ENCODE peak calls at places on chromosomes 6 and 20, in four cellular contexts. M, T, X and G are unnamed samples.

GRCh38 chr6:170098428-170099170 is 192.3 kb downstream of the DLL1 start:
- DNase-seq in T (no peak), X (no peak), M (no peak), G (no peak)

GRCh38 chr20:49666906-49667305 is 46.8 kb downstream of the B4GALT5 start:
- DNase-seq in M (no peak), T (no peak), X (no peak), G (no peak)

GRCh38 chr6:45946352-45946751 is 69.3 kb downstream of the CLIC5 start:
- DNase-seq in T (peak; percentile 34), X (no peak), M (peak; percentile 25), G (peak; percentile 43)

GRCh38 chr6:72080260-72080941 is 194.1 kb downstream of the RIMS1 start:
- DNase-seq in M (no peak), T (no peak), X (no peak), G (no peak)

GRCh38 chr6:10338151-10338550 is 76.7 kb downstream of the TFAP2A start:
- DNase-seq in T (no peak), M (no peak), X (no peak), G (no peak)

GRCh38 chr6:28104392-28105250 is 19.8 kb upstream of the ZSCAN16 start:
- DNase-seq in M (peak; percentile 80), X (peak; percentile 60), T (peak; percentile 94), G (peak; percentile 84)

GRCh38 chr6:107646776-107647438 is 157.0 kb downstream of the SOBP start:
- DNase-seq in X (no peak), M (no peak), T (no peak), G (no peak)

GRCh38 chr6:140486468-140487361 is 1112.3 kb upstream of the CITED2 start:
- DNase-seq in X (no peak), T (peak; percentile 25), M (no peak), G (no peak)

GRCh38 chr6:135087403-135087802 is 32.8 kb upstream of the HBS1L start:
- DNase-seq in T (peak; percentile 77), M (peak; percentile 27), X (no peak), G (peak; percentile 26)

GRCh38 chr20:59184880-59185447 is 21.3 kb downstream of the ZNF831 start:
- DNase-seq in T (no peak), M (no peak), X (no peak), G (no peak)

GRCh38 chr6:15121443-15121842 is 124.4 kb upstream of the JARID2 start:
- DNase-seq in M (no peak), X (no peak), T (no peak), G (no peak)

GRCh38 chr6:116528163-116528562 is 16.7 kb downstream of the CALHM5 start:
- DNase-seq in X (no peak), M (no peak), T (no peak), G (no peak)

GRCh38 chr6:15400572-15401004 is 154.7 kb downstream of the JARID2 start:
- DNase-seq in M (no peak), X (no peak), T (peak; percentile 86), G (peak; percentile 63)

GRCh38 chr6:89527634-89528033 is 94.7 kb downstream of the ANKRD6 start:
- DNase-seq in X (no peak), T (no peak), M (no peak), G (no peak)

GRCh38 chr6:56528412-56528841 is 114.3 kb downstream of the DST start:
- DNase-seq in M (no peak), X (no peak), T (no peak), G (no peak)

GRCh38 chr6:84596488-84596887 is 167.9 kb downstream of the TBX18 start:
- DNase-seq in M (no peak), X (no peak), T (no peak), G (no peak)

GRCh38 chr20:2759603-2760360 is 40.6 kb downstream of the CPXM1 start:
- DNase-seq in M (no peak), X (no peak), T (no peak), G (no peak)

GRCh38 chr6:105389543-105389942 is 13.3 kb downstream of the PREP start:
- DNase-seq in T (no peak), X (no peak), M (no peak), G (no peak)

GRCh38 chr6:56079761-56080540 is 167.4 kb downstream of the COL21A1 start:
- DNase-seq in X (no peak), T (no peak), M (no peak), G (no peak)

GRCh38 chr6:72748759-72749158 is 126.9 kb downstream of the KCNQ5 start:
- DNase-seq in M (no peak), T (no peak), X (no peak), G (no peak)

GRCh38 chr6:37310980-37311379 is 42.8 kb upstream of the RNF8 start:
- DNase-seq in X (no peak), M (no peak), T (no peak), G (no peak)

GRCh38 chr20:16175322-16175721 is 397.9 kb downstream of the KIF16B start:
- DNase-seq in M (no peak), T (no peak), X (peak; percentile 17), G (no peak)

GRCh38 chr6:166629628-166630027 is 2.6 kb upstream of the RPS6KA2 start:
- DNase-seq in X (no peak), T (peak; percentile 14), M (no peak), G (no peak)

GRCh38 chr6:131581523-131581922 is 8.5 kb downstream of the ARG1 start:
- DNase-seq in M (no peak), T (no peak), X (no peak), G (no peak)

GRCh38 chr6:114084327-114084890 is 113.5 kb upstream of the HDAC2 start:
- DNase-seq in X (no peak), M (no peak), T (peak; percentile 11), G (no peak)

GRCh38 chr6:134161036-134161435 is 108.6 kb upstream of the SLC2A12 start:
- DNase-seq in T (no peak), X (no peak), M (no peak), G (peak; percentile 23)

GRCh38 chr6:52933778-52934177 is 24.3 kb upstream of the GSTA3 start:
- DNase-seq in M (no peak), X (no peak), T (no peak), G (no peak)
- TF ChIP-seq FOXM1 in M (no peak), X (no peak), T (no peak), G (no peak)

GRCh38 chr6:712805-713204 is 19.9 kb upstream of the EXOC2 start:
- DNase-seq in M (no peak), X (no peak), T (no peak), G (no peak)

GRCh38 chr6:711925-712324 is 19.0 kb upstream of the EXOC2 start:
- DNase-seq in X (no peak), M (no peak), T (no peak), G (no peak)

GRCh38 chr6:709471-710056 is 16.6 kb upstream of the EXOC2 start:
- DNase-seq in T (no peak), X (no peak), M (no peak), G (no peak)

GRCh38 chr6:713351-713750 is 20.4 kb upstream of the EXOC2 start:
- DNase-seq in X (no peak), M (no peak), T (no peak), G (no peak)

GRCh38 chr6:710601-711571 is 17.9 kb upstream of the EXOC2 start:
- DNase-seq in X (peak; percentile 66), T (no peak), M (no peak), G (peak; percentile 33)
- TF ChIP-seq FOXK2 in X (peak; percentile 68), T (no peak), M (no peak), G (no peak)

GRCh38 chr20:21182832-21183563 is 57.1 kb downstream of the KIZ start:
- DNase-seq in T (no peak), X (no peak), M (no peak), G (no peak)
- TF ChIP-seq FOXM1 in T (no peak), X (no peak), M (no peak), G (no peak)

DNA sequence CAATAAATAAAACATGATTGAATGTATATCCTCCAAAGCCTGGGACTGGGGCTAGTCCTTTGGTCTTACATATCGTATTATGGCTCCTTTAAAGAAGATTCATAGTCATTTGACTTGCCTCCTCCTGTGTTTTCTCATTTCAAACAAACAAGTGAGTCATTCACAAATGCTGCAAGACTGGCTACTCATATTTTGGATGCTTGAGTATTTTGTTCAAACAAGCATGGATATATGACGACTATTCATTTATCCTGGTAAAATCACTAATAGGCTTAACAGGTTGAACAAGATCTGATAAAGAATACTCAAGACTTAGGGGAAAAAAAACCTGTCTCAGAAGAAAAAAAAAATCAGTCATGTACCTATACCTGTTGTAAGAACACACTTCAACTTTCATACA is 111.1 kb upstream of the CCDC28A start:
- DNase-seq in X (no peak), T (no peak), M (peak; percentile 53), G (no peak)
- TF ChIP-seq FOXK2 in X (no peak), T (no peak), M (no peak), G (no peak)